ENCODE peak calls at places on chromosomes 12 and 14, in ten cellular contexts. L, G, H, U, I, C, K, W, J and E are unnamed samples.

GRCh38 chr12:34300376-34301250 is 278.3 kb downstream of the ALG10 start:
- DNase-seq in G (no peak), H (peak), U (no peak), W (no peak), K (peak), L (no peak), C (no peak), J (no peak), I (no peak), E (no peak)

GRCh38 chr12:120012067-120012621 is 23.1 kb downstream of the BICDL1 start:
- DNase-seq in W (peak), K (no peak), I (no peak), J (no peak), U (peak), L (no peak), C (peak), H (no peak), G (peak), E (peak)

GRCh38 chr12:55847033-55847432 is 4.3 kb upstream of the MMP19 start:
- DNase-seq in J (peak), H (peak), K (no peak), C (peak), L (no peak), I (peak), G (peak), W (no peak), U (peak), E (peak)

GRCh38 chr12:113880993-113881392 is 85.1 kb downstream of the RBM19 start:
- DNase-seq in K (no peak), C (no peak), I (no peak), J (no peak), U (no peak), H (no peak), W (no peak), G (no peak), L (no peak), E (no peak)

GRCh38 chr14:52791204-52792096 is at the start of gene GNPNAT1:
- DNase-seq in C (peak), W (peak), U (peak), I (peak), J (peak), G (peak), H (peak), K (peak), L (peak), E (peak)

GRCh38 chr14:104249706-104250105 is 111.3 kb downstream of the KIF26A start:
- DNase-seq in G (no peak), U (no peak), W (no peak), K (peak), H (no peak), J (no peak), L (peak), C (no peak), I (no peak), E (no peak)

GRCh38 chr12:12474931-12475485 is 87.7 kb downstream of the DUSP16 start:
- DNase-seq in G (no peak), H (no peak), J (no peak), K (no peak), W (no peak), C (peak), L (no peak), U (peak), I (peak), E (peak)

GRCh38 chr12:1870086-1870485 is 48.4 kb downstream of the CACNA2D4 start:
- DNase-seq in J (no peak), K (no peak), W (peak), G (no peak), I (no peak), H (no peak), U (no peak), L (peak), C (no peak), E (no peak)

GRCh38 chr14:102579696-102580551 is 12.5 kb upstream of the RCOR1 start:
- DNase-seq in C (peak), J (no peak), H (no peak), U (peak), G (peak), L (no peak), K (no peak), W (peak), I (peak), E (peak)

GRCh38 chr12:50542448-50542847 is 37.7 kb downstream of the DIP2B start:
- DNase-seq in W (no peak), U (peak), L (no peak), H (no peak), I (peak), C (peak), J (no peak), K (no peak), G (no peak), E (peak)

GRCh38 chr12:18971932-18972331 is 157.6 kb upstream of the PLEKHA5 start:
- DNase-seq in H (no peak), U (no peak), K (no peak), I (no peak), G (no peak), L (no peak), J (no peak), W (no peak), C (no peak), E (no peak)

GRCh38 chr12:122064780-122065588 is 13.6 kb upstream of the MLXIP start:
- DNase-seq in G (peak), C (peak), J (no peak), I (peak), W (peak), L (no peak), H (peak), U (peak), K (no peak), E (peak)

GRCh38 chr12:130936566-130936965 is 17.1 kb upstream of the ADGRD1 start:
- DNase-seq in I (no peak), L (no peak), H (no peak), W (no peak), C (no peak), U (no peak), J (no peak), G (no peak), K (no peak), E (no peak)

GRCh38 chr12:28191018-28191595 is 851 bp downstream of the CCDC91 start:
- DNase-seq in H (no peak), L (no peak), K (no peak), G (no peak), J (no peak), I (no peak), U (peak), W (no peak), C (no peak), E (no peak)

GRCh38 chr14:95310635-95311380 is 8.9 kb downstream of the CLMN start:
- DNase-seq in W (no peak), U (no peak), L (no peak), H (no peak), K (peak), J (no peak), C (no peak), G (no peak), I (no peak), E (no peak)

GRCh38 chr12:105331805-105332251 is 1.3 kb downstream of the C12orf75 start:
- DNase-seq in C (no peak), U (no peak), H (no peak), I (peak), W (peak), J (no peak), L (no peak), G (no peak), K (no peak), E (no peak)

GRCh38 chr14:80237142-80237541 is 25.8 kb upstream of the DIO2 start:
- DNase-seq in H (no peak), W (no peak), G (no peak), U (no peak), C (no peak), J (no peak), L (no peak), K (no peak), I (no peak), E (no peak)

GRCh38 chr12:19833775-19834501 is 394.6 kb downstream of the AEBP2 start:
- DNase-seq in I (peak), J (no peak), U (peak), W (no peak), G (peak), H (no peak), L (no peak), C (peak), K (no peak), E (peak)

GRCh38 chr12:98909749-98910148 is 264.7 kb downstream of the APAF1 start:
- DNase-seq in I (no peak), W (peak), H (no peak), U (no peak), L (no peak), C (no peak), G (no peak), K (no peak), J (no peak), E (no peak)

GRCh38 chr12:10097521-10097920 is 1.3 kb downstream of the CLEC1A start:
- DNase-seq in U (no peak), G (peak), C (peak), L (no peak), J (no peak), W (no peak), I (peak), H (no peak), K (no peak), E (no peak)

GRCh38 chr12:81518638-81519037 is 240.5 kb downstream of the PPFIA2 start:
- DNase-seq in C (no peak), G (no peak), K (no peak), J (no peak), I (no peak), H (no peak), L (no peak), U (no peak), W (no peak), E (no peak)

GRCh38 chr12:68280240-68280639 is 26.8 kb upstream of the IL22 start:
- DNase-seq in J (no peak), C (no peak), W (no peak), K (no peak), L (no peak), I (no peak), U (no peak), H (no peak), G (no peak), E (no peak)

GRCh38 chr14:59530349-59530748 is 46.0 kb downstream of the JKAMP start:
- DNase-seq in C (no peak), K (no peak), J (no peak), I (no peak), W (no peak), U (no peak), G (no peak), H (no peak), L (no peak), E (no peak)

GRCh38 chr14:50101417-50101816 is 15.0 kb downstream of the VCPKMT start:
- DNase-seq in G (no peak), C (no peak), I (no peak), U (no peak), W (no peak), H (no peak), L (no peak), J (no peak), K (no peak), E (no peak)

GRCh38 chr14:99899578-99900178 is 106.5 kb downstream of the EML1 start:
- DNase-seq in K (no peak), C (peak), J (no peak), H (no peak), L (no peak), U (peak), G (peak), I (peak), W (no peak), E (peak)

GRCh38 chr14:99481745-99482099 is 513 bp downstream of the CCNK start:
- DNase-seq in W (no peak), C (peak), H (no peak), I (peak), L (no peak), G (peak), U (peak), J (no peak), K (no peak), E (peak)

GRCh38 chr14:105602799-105603763 is 76.7 kb downstream of the TMEM121 start:
- DNase-seq in I (no peak), U (no peak), H (no peak), W (no peak), K (peak), L (peak), J (no peak), C (no peak), G (no peak), E (no peak)

GRCh38 chr12:111406474-111407370 is 999 bp downstream of the SH2B3 start:
- DNase-seq in L (no peak), U (no peak), H (peak), K (peak), J (peak), G (peak), W (peak), C (no peak), I (no peak), E (no peak)

GRCh38 chr12:60225216-60226000 is 629.6 kb downstream of the SLC16A7 start:
- DNase-seq in U (no peak), J (no peak), W (no peak), L (no peak), K (no peak), H (no peak), C (no peak), I (no peak), G (no peak), E (no peak)

GRCh38 chr12:72098622-72099021 is 160.0 kb downstream of the TPH2 start:
- DNase-seq in G (no peak), L (no peak), H (no peak), U (no peak), C (no peak), J (no peak), W (no peak), K (no peak), I (no peak), E (no peak)

GRCh38 chr12:2432856-2433255 is 361.9 kb upstream of the FKBP4 start:
- DNase-seq in C (no peak), K (no peak), J (no peak), W (no peak), I (no peak), H (no peak), U (no peak), G (no peak), L (no peak), E (no peak)

GRCh38 chr12:57201631-57202030 is 15.0 kb upstream of the NXPH4 start:
- DNase-seq in K (peak), W (no peak), C (no peak), L (no peak), H (no peak), I (no peak), U (no peak), J (no peak), G (no peak), E (no peak)

GRCh38 chr14:61940669-61941420 is 178.6 kb downstream of the SNAPC1 start:
- DNase-seq in G (no peak), C (no peak), K (no peak), W (no peak), U (no peak), J (no peak), I (no peak), H (no peak), L (no peak), E (no peak)

GRCh38 chr12:79255326-79255725 is 390.8 kb downstream of the SYT1 start:
- DNase-seq in H (no peak), G (peak), I (peak), L (no peak), C (no peak), J (no peak), U (peak), K (no peak), W (no peak), E (no peak)

GRCh38 chr12:90868626-90869025 is 86.3 kb downstream of the CCER1 start:
- DNase-seq in C (no peak), I (no peak), J (no peak), W (no peak), G (no peak), K (no peak), U (no peak), H (no peak), L (no peak), E (no peak)

DNA sequence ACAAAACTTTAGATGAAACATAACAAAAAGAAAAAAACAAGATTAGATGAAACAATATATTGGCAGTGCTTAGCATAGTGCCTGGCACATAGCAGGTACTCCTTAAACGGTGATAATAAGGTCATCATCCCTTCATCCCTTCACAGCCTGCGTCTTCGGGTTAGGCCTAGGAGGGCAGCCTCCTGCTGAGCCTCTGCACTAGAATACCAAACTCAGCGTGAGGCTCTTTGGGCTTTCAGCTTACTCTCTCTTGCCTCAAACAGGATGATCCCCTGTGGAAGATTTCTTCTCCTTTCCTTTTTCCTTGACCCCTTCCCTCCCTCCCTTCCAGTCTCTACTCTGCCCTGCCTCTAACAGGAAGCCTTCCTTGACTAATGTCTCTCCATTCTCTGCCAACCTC is 14.4 kb upstream of the FIGNL2 start:
- DNase-seq in G (no peak), K (no peak), C (no peak), I (no peak), U (no peak), J (no peak), H (no peak), W (peak), L (no peak), E (no peak)
- H3K4me3 ChIP-seq in G (no peak), K (no peak), C (no peak), I (no peak), U (no peak), J (no peak), H (no peak), W (peak), L (no peak), E (no peak)

GRCh38 chr12:102543494-102543893 is 63.1 kb upstream of the IGF1 start:
- DNase-seq in U (no peak), W (peak), H (no peak), C (no peak), K (no peak), J (no peak), L (no peak), G (no peak), I (no peak), E (no peak)
- TF ChIP-seq CTCF in U (peak), W (peak), H (no peak), C (peak), K (no peak), J (no peak), L (no peak), G (no peak), I (no peak), E (no peak)

GRCh38 chr14:76768201-76768656 is 7.0 kb downstream of the VASH1 start:
- DNase-seq in U (no peak), L (peak), K (peak), I (no peak), J (peak), W (peak), H (no peak), G (no peak), C (peak), E (peak)

GRCh38 chr14:76769636-76770292 is 8.5 kb downstream of the VASH1 start:
- DNase-seq in C (no peak), W (peak), K (no peak), I (no peak), L (peak), U (no peak), J (no peak), H (peak), G (no peak), E (no peak)

GRCh38 chr14:76767681-76768055 is 6.4 kb downstream of the VASH1 start:
- DNase-seq in W (no peak), L (peak), U (no peak), J (no peak), C (no peak), G (no peak), K (no peak), H (no peak), I (no peak), E (no peak)

GRCh38 chr14:76770521-76771431 is 9.5 kb downstream of the VASH1 start:
- DNase-seq in C (no peak), H (peak), G (no peak), W (peak), J (no peak), K (no peak), I (no peak), U (no peak), L (peak), E (no peak)

GRCh38 chr14:76768671-76769500 is 7.6 kb downstream of the VASH1 start:
- DNase-seq in K (no peak), W (peak), C (no peak), L (peak), J (no peak), G (no peak), H (no peak), I (no peak), U (no peak), E (no peak)
- H3K4me3 ChIP-seq in K (no peak), W (no peak), C (no peak), L (peak), J (no peak), G (no peak), H (no peak), I (no peak), U (no peak), E (no peak)

GRCh38 chr14:64800000-64800399 is 79.7 kb downstream of the SPTB start:
- DNase-seq in G (peak), C (peak), U (peak), K (no peak), W (peak), H (no peak), I (peak), J (peak), L (no peak), E (peak)
- TF ChIP-seq CTCF in G (peak), C (peak), U (peak), K (no peak), W (peak), H (no peak), I (peak), J (peak), L (peak), E (peak)